ENCODE peak calls at places on chromosomes 13 and 19, in five cellular contexts. L is stimulated activated CD8-positive, alpha-beta memory T cell treated with anti-CD3 and anti-CD28 coated beads, Interleukin-7, amount 100 ng/mL, for 1 hour; Q is NCI-H524; S is T-helper 1 cell; N is NB4. J is an unnamed sample.

GRCh38 chr19:33868821-33869412 is 72.2 kb downstream of the KCTD15 start:
- DNase-seq in L (no peak), Q (peak), S (no peak), N (no peak), J (peak)

GRCh38 chr13:40221460-40222201 is 444.8 kb downstream of the FOXO1 start:
- DNase-seq in L (no peak), Q (no peak), S (peak), N (peak), J (no peak)

GRCh38 chr19:34282611-34283519 is 28.5 kb downstream of the GARRE1 start:
- DNase-seq in L (no peak), Q (no peak), S (no peak), N (no peak), J (no peak)

GRCh38 chr13:70736622-70737317 is 628.5 kb upstream of the KLHL1 start:
- DNase-seq in L (no peak), Q (no peak), S (no peak), N (no peak), J (no peak)

GRCh38 chr13:80469841-80470378 is 129.0 kb upstream of the SPRY2 start:
- DNase-seq in L (no peak), Q (peak), S (no peak), N (peak), J (no peak)

GRCh38 chr19:53865523-53865917 is 2.2 kb upstream of the MYADM start:
- DNase-seq in L (no peak), Q (no peak), S (no peak), N (peak), J (no peak)

GRCh38 chr19:34523408-34523807 is 41.9 kb downstream of the WTIP start:
- DNase-seq in L (no peak), Q (no peak), S (no peak), N (no peak), J (no peak)

GRCh38 chr13:109110159-109110558 is 480.7 kb downstream of the MYO16 start:
- DNase-seq in L (no peak), Q (no peak), S (no peak), N (no peak), J (no peak)

GRCh38 chr13:96200810-96201209 is 110.9 kb downstream of the HS6ST3 start:
- DNase-seq in L (no peak), Q (peak), S (no peak), N (no peak), J (peak)

GRCh38 chr13:57633141-57633949 is 1.8 kb downstream of the PCDH17 start:
- DNase-seq in L (no peak), Q (peak), S (no peak), N (no peak), J (no peak)

GRCh38 chr13:113598081-113598410 is 13.5 kb downstream of the TFDP1 start:
- DNase-seq in L (no peak), Q (no peak), S (no peak), N (no peak), J (no peak)

GRCh38 chr19:2072757-2073551 is 21.9 kb upstream of the MKNK2 start:
- DNase-seq in L (no peak), Q (no peak), S (no peak), N (no peak), J (no peak)

GRCh38 chr13:113129921-113130750 is 7.5 kb downstream of the F10 start:
- DNase-seq in L (no peak), Q (no peak), S (peak), N (no peak), J (no peak)

GRCh38 chr19:10346509-10346908 is 7.1 kb upstream of the ICAM3 start:
- DNase-seq in L (no peak), Q (no peak), S (no peak), N (peak), J (no peak)

GRCh38 chr13:98576963-98577822 is at the start of gene STK24:
- DNase-seq in L (peak), Q (peak), S (peak), N (peak), J (no peak)

GRCh38 chr13:110304256-110304655 is 2.7 kb downstream of the COL4A1 start:
- DNase-seq in L (no peak), Q (no peak), S (no peak), N (no peak), J (no peak)